ENCODE peak calls at places on chromosomes 5 and 9, in seven cellular contexts. R is neuronal stem cell, U is mesendoderm, V is IMR-90, A is H9, G is mesenchymal stem cell, C is H1. K is an unnamed sample.
A peak's percentile ranks its signal among the peaks of the same experiment; 100 is the strongest.

GRCh38 chr9:36074870-36075532 is 38.3 kb downstream of the RECK start:
- DNase-seq in G (peak; percentile 87), R (no peak), C (no peak), A (no peak), U (no peak), V (peak; percentile 89), K (no peak)

GRCh38 chr5:151214614-151215545 is 9.0 kb downstream of the CCDC69 start:
- DNase-seq in V (no peak), R (no peak), U (no peak), A (no peak), G (no peak), C (no peak), K (peak; percentile 84)

GRCh38 chr5:162393555-162393954 is 326.0 kb downstream of the GABRG2 start:
- DNase-seq in G (no peak), V (no peak), R (no peak), A (no peak), C (no peak), U (no peak), K (no peak)

GRCh38 chr5:59040804-59041201 is 457.9 kb downstream of the RAB3C start:
- DNase-seq in G (no peak), R (no peak), C (no peak), V (no peak), U (no peak), A (no peak), K (no peak)

GRCh38 chr5:20286512-20286911 is 298.5 kb upstream of the CDH18 start:
- DNase-seq in A (no peak), C (no peak), G (no peak), R (no peak), V (peak; percentile 58), U (no peak), K (no peak)

GRCh38 chr5:72525816-72526215 is 18.6 kb upstream of the ZNF366 start:
- DNase-seq in U (peak; percentile 50), A (no peak), C (no peak), G (peak; percentile 97), R (no peak), V (peak; percentile 77), K (peak; percentile 100)

GRCh38 chr5:147956064-147956841 is 49.9 kb upstream of the C5orf46 start:
- DNase-seq in G (no peak), A (no peak), U (no peak), V (no peak), C (no peak), R (no peak), K (no peak)

GRCh38 chr9:98931543-98931942 is 12.2 kb upstream of the COL15A1 start:
- DNase-seq in G (no peak), U (no peak), R (no peak), C (no peak), A (no peak), V (no peak), K (no peak)

GRCh38 chr9:134301387-134302129 is 24.7 kb upstream of the RXRA start:
- DNase-seq in V (no peak), A (no peak), U (no peak), C (no peak), R (no peak), G (no peak), K (no peak)

GRCh38 chr9:129838707-129839259 is 3.5 kb downstream of the USP20 start:
- DNase-seq in V (peak; percentile 91), R (no peak), G (peak; percentile 92), U (no peak), C (no peak), A (no peak), K (no peak)

GRCh38 chr9:134335490-134336173 is 9.4 kb downstream of the RXRA start:
- DNase-seq in U (no peak), A (no peak), V (no peak), R (no peak), G (no peak), C (no peak), K (no peak)

GRCh38 chr5:151825445-151825844 is 53.7 kb downstream of the G3BP1 start:
- DNase-seq in V (peak; percentile 69), R (peak; percentile 71), A (peak; percentile 54), C (peak; percentile 13), U (peak; percentile 82), G (peak; percentile 65), K (peak; percentile 81)

GRCh38 chr5:3899093-3899492 is 303.5 kb downstream of the IRX1 start:
- DNase-seq in A (no peak), V (no peak), G (no peak), R (no peak), U (peak; percentile 23), C (no peak), K (no peak)

GRCh38 chr5:45334939-45335338 is 361.2 kb downstream of the HCN1 start:
- DNase-seq in A (no peak), C (no peak), V (no peak), G (no peak), R (no peak), U (no peak), K (no peak)

GRCh38 chr9:28135571-28135970 is 562.3 kb upstream of the C9orf72 start:
- DNase-seq in U (peak; percentile 62), C (no peak), V (no peak), G (peak; percentile 20), R (no peak), A (no peak), K (no peak)

GRCh38 chr5:143717400-143717799 is 94.6 kb upstream of the HMHB1 start:
- DNase-seq in G (peak; percentile 23), V (peak; percentile 72), R (no peak), A (no peak), U (no peak), C (no peak), K (no peak)

GRCh38 chr9:101479337-101480045 is 43.9 kb upstream of the ALDOB start:
- DNase-seq in U (peak; percentile 34), G (no peak), V (no peak), C (no peak), A (peak; percentile 47), R (no peak), K (no peak)

GRCh38 chr5:141875795-141876627 is 2.2 kb downstream of the PCDH1 start:
- DNase-seq in U (peak; percentile 71), V (no peak), G (no peak), A (peak; percentile 65), C (no peak), R (no peak), K (no peak)

GRCh38 chr9:129185991-129186390 is 7.9 kb upstream of the IER5L start:
- DNase-seq in V (peak; percentile 17), A (no peak), R (no peak), C (no peak), U (no peak), G (peak; percentile 33), K (peak; percentile 81)

GRCh38 chr9:25472681-25473080 is 205.6 kb downstream of the TUSC1 start:
- DNase-seq in R (no peak), A (no peak), U (no peak), C (no peak), V (no peak), G (no peak), K (peak; percentile 71)

GRCh38 chr5:91641730-91642350 is 258.7 kb upstream of the ARRDC3 start:
- DNase-seq in U (peak; percentile 57), G (peak; percentile 57), A (no peak), C (no peak), R (peak; percentile 62), V (peak; percentile 41), K (no peak)

GRCh38 chr9:14372437-14373318 is 58.7 kb upstream of the NFIB start:
- DNase-seq in G (peak; percentile 81), A (peak; percentile 52), U (peak; percentile 96), C (peak; percentile 73), V (peak; percentile 69), R (no peak), K (peak; percentile 17)

GRCh38 chr5:139063664-139064054 is 134.5 kb downstream of the SIL1 start:
- DNase-seq in C (no peak), A (no peak), R (no peak), G (no peak), U (peak; percentile 13), V (no peak), K (no peak)

GRCh38 chr9:33923079-33923478 is 106.1 kb downstream of the UBE2R2 start:
- DNase-seq in V (no peak), G (no peak), R (no peak), C (no peak), A (no peak), U (no peak), K (no peak)

GRCh38 chr9:33914887-33915286 is 97.9 kb downstream of the UBE2R2 start:
- DNase-seq in V (no peak), A (no peak), C (no peak), R (no peak), G (no peak), U (no peak), K (no peak)

GRCh38 chr9:33921967-33922895 is 105.3 kb downstream of the UBE2R2 start:
- DNase-seq in V (no peak), A (peak; percentile 70), R (no peak), C (no peak), G (peak; percentile 33), U (peak; percentile 72), K (no peak)

GRCh38 chr9:33917036-33917435 is 100.1 kb downstream of the UBE2R2 start:
- DNase-seq in R (no peak), U (no peak), G (no peak), A (no peak), C (no peak), V (no peak), K (no peak)

GRCh38 chr9:33919276-33919897 is 102.4 kb downstream of the UBE2R2 start:
- DNase-seq in G (no peak), C (no peak), A (no peak), U (no peak), V (no peak), R (no peak), K (no peak)
- H3K18ac ChIP-seq in G (no peak overlapping the region), C (no peak overlapping the region), A (no peak overlapping the region), U (no peak overlapping the region), V (no peak overlapping the region), R (no peak overlapping the region), K (no peak overlapping the region)

DNA sequence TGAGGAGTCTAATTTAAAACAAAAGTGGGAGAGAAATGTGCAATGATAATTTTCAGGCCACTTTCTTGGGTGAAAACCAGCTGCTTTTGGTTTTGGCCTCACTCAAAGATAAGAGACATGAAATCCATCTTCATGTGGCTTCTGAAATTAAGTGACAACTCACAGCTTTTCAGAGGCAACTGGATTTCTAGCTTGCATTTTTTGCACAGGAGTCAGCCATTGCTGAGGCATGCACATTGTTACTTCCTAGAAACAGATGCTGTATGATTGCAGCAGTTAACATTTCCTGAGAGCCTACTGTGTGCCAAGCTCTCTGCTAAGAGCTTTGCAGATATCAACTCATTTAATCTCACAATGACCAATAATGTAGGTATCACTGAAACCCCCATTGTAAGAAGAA is 562.6 kb downstream of the NR2F1-AS1 start:
- DNase-seq in R (no peak), U (peak; percentile 3), C (no peak), A (no peak), V (peak; percentile 23), G (peak; percentile 19), K (peak; percentile 12)
- H3K18ac ChIP-seq in R (no peak overlapping the region), U (no peak overlapping the region), C (no peak overlapping the region), A (no peak overlapping the region), V (no peak overlapping the region), G (no peak overlapping the region), K (no peak overlapping the region)

DNA sequence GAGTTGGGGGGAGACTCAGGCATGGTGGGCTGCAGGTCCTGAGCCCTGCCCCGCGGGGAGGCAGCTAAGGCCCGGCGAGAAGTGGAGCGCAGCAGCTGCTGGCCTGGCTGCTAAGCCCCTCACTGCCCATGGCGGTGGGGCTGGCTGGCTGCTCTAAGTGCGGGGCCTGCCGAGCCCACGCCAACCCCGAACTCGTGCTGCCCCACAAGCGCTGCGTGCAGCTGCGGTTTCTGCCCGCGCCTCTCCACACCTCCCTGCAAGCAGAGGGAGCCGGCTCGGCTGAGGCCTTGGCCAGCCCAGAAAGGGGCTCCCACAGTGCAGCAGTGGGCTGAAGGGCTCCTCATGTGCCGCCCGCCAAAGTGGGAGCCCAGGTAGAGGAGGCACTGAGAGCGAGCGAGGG is 1355.1 kb upstream of the WWC1 start:
- DNase-seq in R (no peak), G (no peak), V (no peak), U (no peak), C (no peak), A (no peak), K (no peak)
- H3K18ac ChIP-seq in R (peak overlapping the region; percentile 52), G (no peak overlapping the region), V (no peak overlapping the region), U (no peak overlapping the region), C (no peak overlapping the region), A (no peak overlapping the region), K (no peak overlapping the region)

GRCh38 chr9:103928452-103928851 is 165.7 kb upstream of the SMC2 start:
- DNase-seq in U (no peak), A (no peak), V (no peak), G (no peak), C (no peak), R (no peak), K (no peak)
- H3K18ac ChIP-seq in U (no peak overlapping the region), A (no peak overlapping the region), V (no peak overlapping the region), G (no peak overlapping the region), C (no peak overlapping the region), R (no peak overlapping the region), K (no peak overlapping the region)

K was measured in trophoblast cell.